ENCODE peak calls at places on chromosomes 5 and 9, in seven cellular contexts. N is activated CD8-positive, alpha-beta memory T cell treated with anti-CD3 and anti-CD28 coated beads, Interleukin-2, amount 50 U/mL, for 4 hours; C is cardiac fibroblast; M is stimulated activated CD8-positive, alpha-beta memory T cell treated with anti-CD3 and anti-CD28 coated beads, Interleukin-2, amount 100 ng/mL, for 48 hours; T is amniotic stem cell; B is neural crest cell; G is globus pallidus. E is an unnamed sample.

GRCh38 chr5:75931175-75931574 is 152.0 kb upstream of the SV2C start:
- DNase-seq in N (no peak), C (no peak), M (no peak), T (no peak), B (no peak), G (no peak), E (no peak)

GRCh38 chr5:40904205-40904993 is 4.9 kb upstream of the C7 start:
- DNase-seq in N (no peak), C (peak; percentile 93), M (peak; percentile 5), T (peak; percentile 56), B (peak; percentile 48), G (peak; percentile 54), E (peak; percentile 37)

GRCh38 chr9:136107155-136107952 is 11.3 kb downstream of the TMEM250 start:
- DNase-seq in N (peak; percentile 40), C (no peak), M (no peak), T (no peak), B (no peak), G (no peak), E (no peak)

GRCh38 chr5:106727071-106727470 is 943.7 kb downstream of the EFNA5 start:
- DNase-seq in N (no peak), C (no peak), M (no peak), T (no peak), B (no peak), G (peak; percentile 5), E (no peak)

GRCh38 chr5:38648703-38649291 is 92.4 kb upstream of the LIFR start:
- DNase-seq in N (no peak), C (no peak), M (no peak), T (no peak), B (no peak), G (no peak), E (no peak)

GRCh38 chr5:94111209-94112004 is 370.0 kb upstream of the POU5F2 start:
- DNase-seq in N (peak; percentile 93), C (peak; percentile 97), M (peak; percentile 90), T (peak; percentile 92), B (peak; percentile 80), G (peak; percentile 90), E (peak; percentile 98)

GRCh38 chr9:93900436-93900819 is 54.7 kb downstream of the BARX1 start:
- DNase-seq in N (no peak), C (no peak), M (no peak), T (no peak), B (no peak), G (no peak), E (no peak)

GRCh38 chr9:18746631-18747030 is 272.7 kb downstream of the ADAMTSL1 start:
- DNase-seq in N (no peak), C (no peak), M (no peak), T (no peak), B (no peak), G (peak; percentile 60), E (no peak)

GRCh38 chr9:113511856-113512761 is 48.6 kb downstream of the RGS3 start:
- DNase-seq in N (peak; percentile 76), C (no peak), M (peak; percentile 81), T (no peak), B (no peak), G (no peak), E (peak; percentile 88)

GRCh38 chr5:144191998-144192397 is 21.3 kb downstream of the KCTD16 start:
- DNase-seq in N (no peak), C (peak; percentile 71), M (no peak), T (peak; percentile 66), B (no peak), G (peak; percentile 39), E (peak; percentile 75)

GRCh38 chr5:150660108-150660831 is 781 bp upstream of the MYOZ3 start:
- DNase-seq in N (no peak), C (no peak), M (no peak), T (no peak), B (no peak), G (no peak), E (no peak)

GRCh38 chr5:121968910-121969607 is 7.3 kb downstream of the SRFBP1 start:
- DNase-seq in N (no peak), C (peak; percentile 98), M (no peak), T (peak; percentile 93), B (no peak), G (no peak), E (peak; percentile 94)

GRCh38 chr9:17750285-17750684 is 171.4 kb downstream of the SH3GL2 start:
- DNase-seq in N (no peak), C (no peak), M (no peak), T (no peak), B (no peak), G (no peak), E (no peak)

GRCh38 chr9:76893395-76893932 is 12.4 kb downstream of the PRUNE2 start:
- DNase-seq in N (no peak), C (no peak), M (no peak), T (no peak), B (no peak), G (peak; percentile 97), E (no peak)

GRCh38 chr9:94145640-94146039 is 61.4 kb downstream of the PTPDC1 start:
- DNase-seq in N (no peak), C (peak; percentile 46), M (no peak), T (no peak), B (no peak), G (no peak), E (no peak)